ENCODE peak calls at places on chromosome 18, in six cellular contexts. One of them, this sample, is unnamed.

GRCh38 chr18:52090005-52090404 is 250.0 kb upstream of the DCC start:
- DNase-seq in hypothalamus: no peak
- DNase-seq in NCI-H2107: no peak
- DNase-seq in activated CD4-positive, alpha-beta T cell treated with anti-CD3 and anti-CD28 coated beads, Interleukin-2, amount 10 ng/mL, durations not matched to agents 24 days and 14 days: no peak
- DNase-seq in nephron progenitor cell: no peak
- DNase-seq in progenitor cell of endocrine pancreas: no peak
- DNase-seq in this sample: no peak

GRCh38 chr18:47754311-47755101 is 176.0 kb downstream of the SMAD2 start:
- DNase-seq in hypothalamus: peak
- DNase-seq in NCI-H2107: peak
- DNase-seq in activated CD4-positive, alpha-beta T cell treated with anti-CD3 and anti-CD28 coated beads, Interleukin-2, amount 10 ng/mL, durations not matched to agents 24 days and 14 days: peak
- DNase-seq in nephron progenitor cell: peak
- DNase-seq in progenitor cell of endocrine pancreas: peak
- DNase-seq in this sample: no peak

GRCh38 chr18:36665952-36666351 is 162.8 kb downstream of the TPGS2 start:
- DNase-seq in hypothalamus: no peak
- DNase-seq in NCI-H2107: no peak
- DNase-seq in activated CD4-positive, alpha-beta T cell treated with anti-CD3 and anti-CD28 coated beads, Interleukin-2, amount 10 ng/mL, durations not matched to agents 24 days and 14 days: no peak
- DNase-seq in nephron progenitor cell: no peak
- DNase-seq in progenitor cell of endocrine pancreas: no peak
- DNase-seq in this sample: no peak

GRCh38 chr18:3824101-3824500 is 374.1 kb downstream of the TGIF1 start:
- DNase-seq in hypothalamus: no peak
- DNase-seq in NCI-H2107: no peak
- DNase-seq in activated CD4-positive, alpha-beta T cell treated with anti-CD3 and anti-CD28 coated beads, Interleukin-2, amount 10 ng/mL, durations not matched to agents 24 days and 14 days: no peak
- DNase-seq in nephron progenitor cell: no peak
- DNase-seq in progenitor cell of endocrine pancreas: no peak
- DNase-seq in this sample: no peak

GRCh38 chr18:6405237-6406074 is 9.3 kb downstream of the L3MBTL4 start:
- DNase-seq in hypothalamus: no peak
- DNase-seq in NCI-H2107: no peak
- DNase-seq in activated CD4-positive, alpha-beta T cell treated with anti-CD3 and anti-CD28 coated beads, Interleukin-2, amount 10 ng/mL, durations not matched to agents 24 days and 14 days: no peak
- DNase-seq in nephron progenitor cell: no peak
- DNase-seq in progenitor cell of endocrine pancreas: no peak
- DNase-seq in this sample: no peak

GRCh38 chr18:36101943-36102342 is 27.2 kb downstream of the SLC39A6 start:
- DNase-seq in hypothalamus: no peak
- DNase-seq in NCI-H2107: no peak
- DNase-seq in activated CD4-positive, alpha-beta T cell treated with anti-CD3 and anti-CD28 coated beads, Interleukin-2, amount 10 ng/mL, durations not matched to agents 24 days and 14 days: no peak
- DNase-seq in nephron progenitor cell: no peak
- DNase-seq in progenitor cell of endocrine pancreas: no peak
- DNase-seq in this sample: no peak

GRCh38 chr18:48644029-48644428 is 105.2 kb downstream of the CTIF start:
- DNase-seq in hypothalamus: no peak
- DNase-seq in NCI-H2107: no peak
- DNase-seq in activated CD4-positive, alpha-beta T cell treated with anti-CD3 and anti-CD28 coated beads, Interleukin-2, amount 10 ng/mL, durations not matched to agents 24 days and 14 days: no peak
- DNase-seq in nephron progenitor cell: no peak
- DNase-seq in progenitor cell of endocrine pancreas: no peak
- DNase-seq in this sample: no peak

GRCh38 chr18:45449761-45450227 is 165.5 kb upstream of the SLC14A2 start:
- DNase-seq in hypothalamus: peak
- DNase-seq in NCI-H2107: no peak
- DNase-seq in activated CD4-positive, alpha-beta T cell treated with anti-CD3 and anti-CD28 coated beads, Interleukin-2, amount 10 ng/mL, durations not matched to agents 24 days and 14 days: no peak
- DNase-seq in nephron progenitor cell: no peak
- DNase-seq in progenitor cell of endocrine pancreas: no peak
- DNase-seq in this sample: no peak

GRCh38 chr18:78727877-78728276 is 251.7 kb upstream of the SALL3 start:
- DNase-seq in hypothalamus: no peak
- DNase-seq in NCI-H2107: no peak
- DNase-seq in activated CD4-positive, alpha-beta T cell treated with anti-CD3 and anti-CD28 coated beads, Interleukin-2, amount 10 ng/mL, durations not matched to agents 24 days and 14 days: no peak
- DNase-seq in nephron progenitor cell: no peak
- DNase-seq in progenitor cell of endocrine pancreas: no peak
- DNase-seq in this sample: no peak